ENCODE peak calls at places on chromosome 9, in eight cellular contexts. V is H7; D is NCI-H510A treated with DMSO at 0.1 percent for 48 hours; N is CD8-positive, alpha-beta memory T cell; U is OCI-M1; S is progenitor cell of endocrine pancreas; C is lower lobe of right lung; W is fibroblast of lung. F is an unnamed sample.

GRCh38 chr9:5402217-5402616 is 35.5 kb downstream of the PLGRKT start:
- DNase-seq in C (no peak), V (no peak), U (peak; percentile 80), N (no peak), W (no peak), D (no peak), S (no peak), F (no peak)

GRCh38 chr9:93897075-93897970 is 57.8 kb downstream of the BARX1 start:
- DNase-seq in W (no peak), C (no peak), U (no peak), D (no peak), N (peak; percentile 15), V (peak; percentile 37), S (peak; percentile 8), F (no peak)

GRCh38 chr9:110758201-110758600 is 89.6 kb downstream of the MUSK start:
- DNase-seq in S (no peak), D (no peak), W (no peak), V (no peak), U (no peak), C (no peak), N (no peak), F (no peak)

GRCh38 chr9:91954841-91955471 is 4.9 kb upstream of the ROR2 start:
- DNase-seq in N (no peak), S (peak; percentile 39), D (peak; percentile 9), V (peak; percentile 70), U (peak; percentile 79), W (peak; percentile 82), C (no peak), F (no peak)

GRCh38 chr9:135070198-135070951 is 17.1 kb upstream of the OLFM1 start:
- DNase-seq in W (no peak), N (peak; percentile 26), C (peak; percentile 30), D (no peak), V (peak; percentile 81), S (no peak), U (no peak), F (no peak)

GRCh38 chr9:104025945-104026344 is 68.2 kb upstream of the SMC2 start:
- DNase-seq in C (no peak), V (no peak), N (no peak), W (peak; percentile 60), U (no peak), S (no peak), D (no peak), F (no peak)

GRCh38 chr9:3880851-3881250 is 355.1 kb upstream of the RFX3 start:
- DNase-seq in C (no peak), W (peak; percentile 95), N (no peak), D (no peak), S (no peak), U (no peak), V (no peak), F (no peak)

GRCh38 chr9:134957945-134958227 is 40.2 kb upstream of the FCN1 start:
- DNase-seq in N (no peak), S (no peak), W (no peak), U (no peak), D (no peak), C (peak; percentile 21), V (no peak), F (no peak)

GRCh38 chr9:98429613-98430012 is 174.2 kb upstream of the TBC1D2 start:
- DNase-seq in U (peak; percentile 65), C (no peak), V (no peak), N (no peak), W (peak; percentile 80), D (no peak), S (no peak), F (no peak)

GRCh38 chr9:123338710-123339665 is 17.0 kb upstream of the CRB2 start:
- DNase-seq in D (no peak), W (no peak), N (peak; percentile 71), C (peak; percentile 62), S (no peak), U (no peak), V (no peak), F (no peak)

GRCh38 chr9:127777368-127777960 is 1.0 kb downstream of the SH2D3C start:
- DNase-seq in S (no peak), V (no peak), W (no peak), C (no peak), D (no peak), N (no peak), U (no peak), F (no peak)

GRCh38 chr9:105646879-105647594 is 15.2 kb upstream of the TAL2 start:
- DNase-seq in N (no peak), D (no peak), W (no peak), C (no peak), S (no peak), U (no peak), V (no peak), F (peak; percentile 13)

GRCh38 chr9:73683862-73684591 is 532.4 kb downstream of the ANXA1 start:
- DNase-seq in N (no peak), S (no peak), V (no peak), C (no peak), U (peak; percentile 40), W (peak; percentile 39), D (peak; percentile 6), F (no peak)

GRCh38 chr9:1231998-1232919 is 182.1 kb downstream of the DMRT2 start:
- DNase-seq in D (no peak), N (no peak), V (no peak), W (peak; percentile 92), S (no peak), C (peak; percentile 67), U (no peak), F (no peak)

GRCh38 chr9:124399323-124399962 is 15.8 kb downstream of the PSMB7 start:
- DNase-seq in W (peak; percentile 77), N (no peak), S (no peak), C (no peak), U (no peak), D (no peak), V (no peak), F (no peak)

GRCh38 chr9:136110082-136111061 is 8.3 kb downstream of the TMEM250 start:
- DNase-seq in W (peak; percentile 49), D (no peak), S (no peak), U (no peak), C (no peak), N (peak; percentile 68), V (peak; percentile 88), F (no peak)

GRCh38 chr9:16475257-16475656 is 395.2 kb downstream of the BNC2 start:
- DNase-seq in D (no peak), U (no peak), V (no peak), W (no peak), N (no peak), S (no peak), C (no peak), F (no peak)

GRCh38 chr9:112061152-112061740 is 113.9 kb downstream of the SUSD1 start:
- DNase-seq in C (peak; percentile 69), N (peak; percentile 48), S (no peak), W (peak; percentile 97), D (peak; percentile 24), U (peak; percentile 93), V (peak; percentile 16), F (no peak)

GRCh38 chr9:78707481-78707977 is 410.6 kb downstream of the PSAT1 start:
- DNase-seq in V (no peak), D (no peak), N (no peak), W (peak; percentile 30), S (no peak), U (peak; percentile 43), C (no peak), F (no peak)

GRCh38 chr9:126514037-126514821 is 99.5 kb upstream of the LMX1B start:
- DNase-seq in W (peak; percentile 28), S (peak; percentile 67), V (peak; percentile 99), D (no peak), U (no peak), N (peak; percentile 73), C (peak; percentile 79), F (peak; percentile 63)

GRCh38 chr9:128913048-128913900 is 7.5 kb upstream of the PHYHD1 start:
- DNase-seq in D (no peak), C (peak; percentile 53), V (peak; percentile 42), N (no peak), U (no peak), S (no peak), W (no peak), F (no peak)

GRCh38 chr9:84331119-84331791 is 9.3 kb downstream of the SLC28A3 start:
- DNase-seq in V (no peak), N (no peak), S (no peak), C (peak; percentile 61), D (no peak), W (peak; percentile 42), U (no peak), F (no peak)

GRCh38 chr9:133999866-134000265 is 7.7 kb upstream of the VAV2 start:
- DNase-seq in U (no peak), D (no peak), C (no peak), W (no peak), V (no peak), S (no peak), N (no peak), F (no peak)

GRCh38 chr9:132150256-132150655 is 11.6 kb upstream of the NTNG2 start:
- DNase-seq in U (no peak), D (no peak), C (no peak), W (no peak), S (no peak), V (no peak), N (no peak), F (no peak)